ENCODE peak calls at places on chromosomes 11 and 22, in eight cellular contexts. D is A549; O is mammary epithelial cell; F is osteocyte; K is A172; X is anterior cingulate cortex; Q is effector CD4-positive, alpha-beta T cell; R is activated T-cell treated with anti-CD3 and anti-CD28 coated beads, Interleukin-2, amount 50 U/mL, for 24 hours. P is an unnamed sample.

GRCh38 chr11:76181371-76181770 is 24.9 kb downstream of the WNT11 start:
- DNase-seq in D (no peak), O (no peak), F (no peak), K (no peak), X (no peak), Q (no peak), R (no peak), P (no peak)

GRCh38 chr11:128279861-128280260 is 307.5 kb downstream of the ETS1 start:
- DNase-seq in D (no peak), O (peak; percentile 26), F (no peak), K (peak; percentile 18), X (no peak), Q (no peak), R (no peak), P (peak; percentile 52)

GRCh38 chr11:99519095-99519494 is 498.3 kb downstream of the CNTN5 start:
- DNase-seq in D (no peak), O (no peak), F (no peak), K (no peak), X (no peak), Q (no peak), R (no peak), P (no peak)

GRCh38 chr22:22345781-22346180 is 101.2 kb downstream of the VPREB1 start:
- DNase-seq in D (no peak), O (no peak), F (no peak), K (no peak), X (no peak), Q (no peak), R (no peak), P (no peak)

GRCh38 chr11:66326261-66327111 is 9.6 kb upstream of the CD248 start:
- DNase-seq in D (no peak), O (no peak), F (peak; percentile 86), K (peak; percentile 67), X (no peak), Q (no peak), R (peak; percentile 66), P (no peak)

GRCh38 chr22:43151251-43152000 is at the start of gene TSPO:
- DNase-seq in D (peak; percentile 40), O (peak; percentile 33), F (no peak), K (peak; percentile 14), X (peak; percentile 71), Q (peak; percentile 43), R (peak; percentile 79), P (no peak)

GRCh38 chr11:108324587-108324986 is 101.7 kb downstream of the ATM start:
- DNase-seq in D (no peak), O (peak; percentile 5), F (no peak), K (peak; percentile 13), X (no peak), Q (no peak), R (no peak), P (peak; percentile 61)

GRCh38 chr11:108797578-108798100 is 132.8 kb downstream of the DDX10 start:
- DNase-seq in D (no peak), O (no peak), F (no peak), K (no peak), X (no peak), Q (no peak), R (no peak), P (no peak)

GRCh38 chr11:93623938-93624337 is 37.5 kb upstream of the CEP295 start:
- DNase-seq in D (no peak), O (no peak), F (no peak), K (no peak), X (no peak), Q (no peak), R (no peak), P (no peak)

GRCh38 chr11:1472180-1473005 is 14.2 kb downstream of the MOB2 start:
- DNase-seq in D (no peak), O (peak; percentile 14), F (no peak), K (no peak), X (no peak), Q (no peak), R (no peak), P (no peak)

GRCh38 chr11:18703001-18703763 is 4.6 kb downstream of the TMEM86A start:
- DNase-seq in D (no peak), O (no peak), F (no peak), K (peak; percentile 26), X (no peak), Q (no peak), R (no peak), P (no peak)

GRCh38 chr11:121510438-121510837 is 57.7 kb upstream of the SORL1-AS1 start:
- DNase-seq in D (no peak), O (no peak), F (peak; percentile 25), K (no peak), X (no peak), Q (no peak), R (no peak), P (no peak)

GRCh38 chr11:12167098-12167999 is 57.0 kb downstream of the MICAL2 start:
- DNase-seq in D (peak; percentile 92), O (peak; percentile 98), F (no peak), K (peak; percentile 99), X (no peak), Q (no peak), R (peak; percentile 31), P (peak; percentile 98)

GRCh38 chr11:68146704-68147474 is 25.7 kb upstream of the CHKA start:
- DNase-seq in D (peak; percentile 92), O (no peak), F (no peak), K (peak; percentile 30), X (no peak), Q (no peak), R (no peak), P (peak; percentile 45)

GRCh38 chr22:33919591-33920501 is at the start of gene LARGE1:
- DNase-seq in D (peak; percentile 3), O (peak; percentile 55), F (peak; percentile 85), K (no peak), X (no peak), Q (no peak), R (peak; percentile 39), P (no peak)

GRCh38 chr11:47496808-47497207 is 47.9 kb upstream of the RAPSN start:
- DNase-seq in D (no peak), O (no peak), F (no peak), K (no peak), X (no peak), Q (no peak), R (no peak), P (no peak)

GRCh38 chr11:118714816-118715215 is 35.4 kb upstream of the TREH start:
- DNase-seq in D (no peak), O (no peak), F (no peak), K (no peak), X (no peak), Q (no peak), R (no peak), P (no peak)

GRCh38 chr11:12441081-12441801 is 63.9 kb downstream of the PARVA start:
- DNase-seq in D (no peak), O (no peak), F (no peak), K (peak; percentile 48), X (no peak), Q (no peak), R (no peak), P (peak; percentile 18)

GRCh38 chr22:46618104-46618647 is 2.0 kb upstream of the GRAMD4 start:
- DNase-seq in D (no peak), O (no peak), F (no peak), K (no peak), X (no peak), Q (no peak), R (no peak), P (no peak)

GRCh38 chr22:26553056-26553752 is 36.7 kb downstream of the TPST2 start:
- DNase-seq in D (peak; percentile 37), O (peak; percentile 77), F (no peak), K (peak; percentile 60), X (no peak), Q (no peak), R (no peak), P (peak; percentile 73)

P was measured in bronchial epithelial cell.